ENCODE peak calls at places on chromosomes 6 and 20, in four cellular contexts. Y is K562, B is GM12878, S is HCT116. V is an unnamed sample.

GRCh38 chr6:161924516-161925116 is 650.8 kb upstream of the AGPAT4 start:
- DNase-seq in Y (no peak), B (no peak), S (no peak), V (no peak)

GRCh38 chr6:28927856-28928255 is 4.1 kb upstream of the TRIM27 start:
- DNase-seq in Y (peak; percentile 47), B (no peak), S (no peak), V (no peak)

GRCh38 chr6:121485359-121485809 is 49.9 kb downstream of the GJA1 start:
- DNase-seq in Y (no peak), B (no peak), S (peak; percentile 6), V (no peak)

GRCh38 chr6:160273760-160274159 is 15.1 kb upstream of the SLC22A2 start:
- DNase-seq in Y (no peak), B (no peak), S (no peak), V (no peak)

GRCh38 chr20:50758469-50758868 is 27.1 kb downstream of the PARD6B start:
- DNase-seq in Y (no peak), B (no peak), S (no peak), V (no peak)

GRCh38 chr20:21230686-21231085 is 72.4 kb upstream of the XRN2 start:
- DNase-seq in Y (no peak), B (no peak), S (no peak), V (no peak)

GRCh38 chr6:31700716-31701401 is 2.3 kb downstream of the ABHD16A start:
- DNase-seq in Y (no peak), B (no peak), S (no peak), V (no peak)

GRCh38 chr6:153947817-153948447 is 91.1 kb upstream of the OPRM1 start:
- DNase-seq in Y (peak; percentile 12), B (no peak), S (peak; percentile 21), V (peak; percentile 27)

GRCh38 chr20:7770578-7770977 is 169.7 kb downstream of the HAO1 start:
- DNase-seq in Y (no peak), B (peak; percentile 65), S (no peak), V (no peak)

GRCh38 chr6:111757342-111757741 is 115.9 kb downstream of the FYN start:
- DNase-seq in Y (no peak), B (no peak), S (no peak), V (no peak)

GRCh38 chr6:129709451-129709908 is 497 bp downstream of the ARHGAP18 start:
- DNase-seq in Y (no peak), B (no peak), S (no peak), V (no peak)

GRCh38 chr20:45342863-45343444 is 5.3 kb downstream of the SDC4 start:
- DNase-seq in Y (no peak), B (no peak), S (no peak), V (no peak)

GRCh38 chr6:156154896-156155295 is 622.3 kb upstream of the ARID1B start:
- DNase-seq in Y (no peak), B (no peak), S (no peak), V (no peak)

GRCh38 chr20:19934792-19935491 is 82.2 kb upstream of the NAA20 start:
- DNase-seq in Y (no peak), B (no peak), S (no peak), V (no peak)

GRCh38 chr6:75775219-75775618 is 26.2 kb downstream of the MYO6 start:
- DNase-seq in Y (peak; percentile 90), B (no peak), S (no peak), V (no peak)

GRCh38 chr6:131682427-131682826 is 18.8 kb downstream of the OR2A4 start:
- DNase-seq in Y (no peak), B (no peak), S (no peak), V (no peak)

GRCh38 chr6:11370191-11371018 is 137.9 kb upstream of the NEDD9 start:
- DNase-seq in Y (no peak), B (no peak), S (no peak), V (no peak)

GRCh38 chr20:24442909-24443308 is 26.5 kb upstream of the SYNDIG1 start:
- DNase-seq in Y (no peak), B (no peak), S (no peak), V (no peak)

GRCh38 chr6:24844903-24845302 is 46.2 kb upstream of the ARMH2 start:
- DNase-seq in Y (no peak), B (no peak), S (no peak), V (no peak)

GRCh38 chr20:7984192-7984591 is 35.4 kb downstream of the TMX4 start:
- DNase-seq in Y (no peak), B (no peak), S (no peak), V (peak; percentile 70)

GRCh38 chr6:56374841-56375369 is 127.5 kb upstream of the COL21A1 start:
- DNase-seq in Y (no peak), B (no peak), S (no peak), V (no peak)

GRCh38 chr6:44473870-44474631 is 86.5 kb downstream of the CDC5L start:
- DNase-seq in Y (no peak), B (no peak), S (no peak), V (no peak)

GRCh38 chr6:125182237-125183018 is 28.9 kb downstream of the TPD52L1 start:
- DNase-seq in Y (no peak), B (no peak), S (no peak), V (no peak)

GRCh38 chr6:75532521-75532920 is 38.9 kb upstream of the FILIP1 start:
- DNase-seq in Y (no peak), B (no peak), S (no peak), V (no peak)

GRCh38 chr6:108711831-108712230 is 136.4 kb upstream of the ARMC2 start:
- DNase-seq in Y (no peak), B (no peak), S (no peak), V (no peak)

GRCh38 chr6:35478259-35478658 is 10.1 kb downstream of the RPL10A start:
- DNase-seq in Y (no peak), B (no peak), S (no peak), V (no peak)

GRCh38 chr20:38665094-38665493 is 59.2 kb upstream of the SLC32A1 start:
- DNase-seq in Y (no peak), B (no peak), S (no peak), V (no peak)

GRCh38 chr20:38664284-38664683 is 60.0 kb upstream of the SLC32A1 start:
- DNase-seq in Y (no peak), B (no peak), S (no peak), V (no peak)

GRCh38 chr20:38665886-38666285 is 58.4 kb upstream of the SLC32A1 start:
- DNase-seq in Y (no peak), B (no peak), S (no peak), V (no peak)

GRCh38 chr20:38669688-38670087 is 54.6 kb upstream of the SLC32A1 start:
- DNase-seq in Y (no peak), B (no peak), S (no peak), V (no peak)

DNA sequence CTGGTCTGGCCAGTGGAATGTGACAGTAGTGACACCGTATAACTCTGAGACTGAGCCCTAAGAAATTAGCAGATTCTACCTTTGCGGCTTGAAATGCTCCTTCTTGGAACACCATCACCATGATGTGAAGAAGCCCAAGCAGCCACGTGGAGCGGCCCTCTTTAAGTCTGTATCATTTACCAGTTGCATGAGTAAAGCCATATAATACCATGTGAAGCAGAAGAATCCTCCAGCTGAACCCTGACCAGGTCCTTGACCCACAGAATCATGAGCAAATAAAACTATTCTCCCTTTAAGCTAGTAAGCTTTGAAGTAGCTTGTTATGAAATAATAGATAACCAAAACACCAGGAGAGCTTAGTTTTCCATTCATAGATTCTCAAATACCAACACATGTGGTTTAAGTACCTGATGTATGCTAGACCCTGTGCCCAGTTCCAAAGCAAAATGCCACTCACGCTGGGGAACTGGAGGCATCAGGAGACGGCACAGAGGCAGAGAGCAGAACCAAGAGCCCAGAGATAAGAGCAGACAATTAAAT is 56.8 kb upstream of the SLC32A1 start:
- DNase-seq in Y (no peak), B (no peak), S (no peak), V (no peak)
- TF ChIP-seq EGR1 in Y (no peak), B (no peak), S (no peak), V (no peak)

GRCh38 chr20:62555642-62556420 is 80.0 kb upstream of the GATA5 start:
- DNase-seq in Y (no peak), B (no peak), S (no peak), V (no peak)

GRCh38 chr20:62553136-62553837 is 77.5 kb upstream of the GATA5 start:
- DNase-seq in Y (no peak), B (no peak), S (no peak), V (no peak)

GRCh38 chr20:62553838-62554161 is 78.0 kb upstream of the GATA5 start:
- DNase-seq in Y (no peak), B (no peak), S (no peak), V (no peak)

GRCh38 chr20:62554898-62555641 is 79.3 kb upstream of the GATA5 start:
- DNase-seq in Y (no peak), B (no peak), S (no peak), V (no peak)

GRCh38 chr20:62554214-62554897 is 78.6 kb upstream of the GATA5 start:
- DNase-seq in Y (no peak), B (no peak), S (no peak), V (no peak)
- TF ChIP-seq EGR1 in Y (no peak), B (no peak), S (no peak), V (no peak)

DNA sequence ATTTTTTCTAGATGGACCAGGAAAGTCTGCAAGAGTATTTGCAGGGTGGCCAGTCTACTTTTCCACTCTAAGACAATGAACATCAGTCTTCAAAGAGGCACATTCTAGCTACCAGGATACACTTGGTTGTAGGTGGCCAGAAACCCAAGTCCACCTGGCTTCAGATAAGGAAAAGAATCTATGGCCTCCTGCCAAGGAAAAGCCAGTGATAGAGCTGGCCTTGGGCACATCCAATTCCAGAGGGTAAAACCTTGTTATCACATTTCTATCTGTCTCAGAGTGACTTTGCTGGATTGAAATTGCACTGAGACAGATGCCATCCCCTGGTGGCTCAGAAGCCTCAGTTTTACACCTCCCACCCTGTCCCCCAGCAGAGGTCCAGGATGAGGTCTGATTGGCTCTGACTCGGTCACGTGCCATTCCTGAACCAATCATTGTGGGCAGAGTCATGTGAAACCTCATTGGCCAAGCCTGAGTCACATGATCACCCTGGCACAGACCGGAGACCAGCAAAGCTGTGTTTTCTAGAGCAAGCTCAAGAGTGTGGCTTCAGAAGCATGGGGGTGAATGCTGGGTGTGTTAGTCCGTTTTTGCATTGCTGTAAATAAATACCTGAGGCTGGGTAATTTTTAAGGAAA is 497.4 kb upstream of the SULF2 start:
- DNase-seq in Y (peak; percentile 24), B (no peak), S (no peak), V (no peak)
- TF ChIP-seq EGR1 in Y (no peak), B (no peak), S (no peak), V (no peak)

GRCh38 chr6:139416146-139416545 is 41.7 kb upstream of the CITED2 start:
- DNase-seq in Y (no peak), B (no peak), S (no peak), V (no peak)
- TF ChIP-seq EGR1 in Y (no peak), B (no peak), S (no peak), V (no peak)

DNA sequence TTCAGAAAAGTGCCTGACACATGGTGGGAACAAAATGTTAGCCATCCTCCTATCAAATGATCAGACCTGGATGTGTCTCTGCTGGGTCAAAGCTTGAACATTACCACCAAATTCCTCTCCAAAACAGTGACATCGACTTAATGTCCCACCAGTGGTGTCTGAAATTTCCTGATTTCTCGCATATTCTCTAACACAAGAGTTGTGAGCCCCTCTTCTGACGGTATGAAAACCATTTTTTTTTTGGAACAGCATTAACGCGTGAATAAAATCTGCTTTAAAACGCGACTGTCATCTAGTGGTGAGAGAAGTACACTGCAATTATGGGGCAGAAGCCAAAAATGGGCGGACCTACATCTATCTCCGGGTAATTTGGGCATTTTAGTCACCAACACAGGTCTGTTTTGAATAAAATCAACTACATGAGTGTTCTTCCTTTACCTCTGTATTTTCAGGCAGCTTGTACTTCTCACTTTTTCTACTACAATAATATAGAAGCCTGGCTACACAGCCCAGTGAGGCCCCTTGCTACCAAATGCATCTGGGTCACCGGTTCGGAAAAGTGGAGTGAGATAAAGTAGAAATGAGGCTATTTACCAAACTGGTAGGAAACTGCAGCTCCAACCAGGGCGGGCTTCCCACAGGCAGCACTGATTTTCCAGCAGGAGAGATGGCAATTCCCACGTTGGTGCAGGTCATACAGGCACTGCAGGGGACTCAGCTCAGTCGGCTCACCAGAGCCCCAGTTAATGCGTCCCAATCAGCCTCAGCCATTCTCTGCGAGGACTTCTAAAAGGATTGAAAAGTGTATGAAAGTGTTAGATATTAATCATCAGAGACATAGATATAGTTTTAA is 27.4 kb downstream of the MGME1 start:
- DNase-seq in Y (peak; percentile 55), B (no peak), S (peak; percentile 26), V (no peak)
- TF ChIP-seq EGR1 in Y (no peak), B (no peak), S (no peak), V (no peak)